ENCODE peak calls at places on chromosomes 3 and 15, in ten cellular contexts. Q is transverse colon, T is fibroblast of lung, I is colonic mucosa, M is neuronal stem cell, A is tibial artery, U is H7, C is mammary epithelial cell, H is bronchial epithelial cell, N is upper lobe of left lung. P is an unnamed sample. For H3K27me3, the result is how much of the 10 kb centered on the place peaks cover.

GRCh38 chr3:177596822-177597271 is 399.6 kb upstream of the TBL1XR1 start:
- DNase-seq in Q (no peak), T (peak), I (no peak), M (no peak), A (no peak), U (no peak), C (peak), H (peak), N (no peak), P (no peak)

GRCh38 chr3:52128118-52128683 is 26.0 kb downstream of the POC1A start:
- DNase-seq in Q (no peak), T (peak), I (no peak), M (no peak), A (no peak), U (peak), C (peak), H (peak), N (no peak), P (peak)

GRCh38 chr3:184715943-184716651 is 4.2 kb upstream of the MAGEF1 start:
- DNase-seq in Q (no peak), T (peak), I (no peak), M (no peak), A (no peak), U (no peak), C (no peak), H (no peak), N (no peak), P (no peak)

GRCh38 chr3:46090161-46090591 is 62.9 kb upstream of the XCR1 start:
- DNase-seq in Q (no peak), T (no peak), I (no peak), M (no peak), A (no peak), U (no peak), C (peak), H (peak), N (no peak), P (no peak)

GRCh38 chr3:177597325-177598109 is 400.2 kb upstream of the TBL1XR1 start:
- DNase-seq in Q (no peak), T (peak), I (peak), M (no peak), A (peak), U (no peak), C (peak), H (peak), N (no peak), P (no peak)

GRCh38 chr3:142934128-142934896 is 29.2 kb downstream of the PAQR9 start:
- DNase-seq in Q (no peak), T (no peak), I (no peak), M (no peak), A (no peak), U (no peak), C (no peak), H (no peak), N (no peak), P (no peak)

GRCh38 chr3:94460914-94461313 is 398.1 kb downstream of the NSUN3 start:
- DNase-seq in Q (no peak), T (no peak), I (no peak), M (no peak), A (no peak), U (no peak), C (no peak), H (no peak), N (no peak), P (peak)

GRCh38 chr3:179961081-179962078 is 75.4 kb downstream of the PEX5L start:
- DNase-seq in Q (no peak), T (no peak), I (no peak), M (no peak), A (no peak), U (no peak), C (no peak), H (no peak), N (no peak), P (no peak)

GRCh38 chr15:78682013-78682651 is 41.1 kb upstream of the CHRNB4 start:
- DNase-seq in Q (no peak), T (no peak), I (no peak), M (no peak), A (no peak), U (no peak), C (no peak), H (no peak), N (no peak), P (no peak)

GRCh38 chr3:119600732-119601131 is 3.0 kb downstream of the PLA1A start:
- DNase-seq in Q (no peak), T (no peak), I (no peak), M (peak), A (no peak), U (peak), C (no peak), H (no peak), N (peak), P (no peak)

GRCh38 chr15:77009176-77009575 is 14.2 kb downstream of the PSTPIP1 start:
- DNase-seq in Q (no peak), T (no peak), I (no peak), M (no peak), A (no peak), U (no peak), C (no peak), H (no peak), N (no peak), P (no peak)

GRCh38 chr15:63086271-63086670 is 35.4 kb upstream of the LACTB start:
- DNase-seq in Q (no peak), T (peak), I (no peak), M (no peak), A (no peak), U (no peak), C (no peak), H (no peak), N (no peak), P (no peak)

GRCh38 chr3:72786668-72787067 is 61.6 kb downstream of the SHQ1 start:
- DNase-seq in Q (no peak), T (no peak), I (no peak), M (no peak), A (no peak), U (no peak), C (no peak), H (no peak), N (no peak), P (no peak)

GRCh38 chr3:172391592-172392302 is 56.5 kb downstream of the GHSR start:
- DNase-seq in Q (no peak), T (peak), I (no peak), M (no peak), A (no peak), U (no peak), C (peak), H (no peak), N (no peak), P (peak)

GRCh38 chr15:83320831-83321230 is 36.4 kb upstream of the BNC1 start:
- DNase-seq in Q (no peak), T (no peak), I (no peak), M (no peak), A (no peak), U (no peak), C (no peak), H (peak), N (no peak), P (no peak)

GRCh38 chr3:150407051-150407817 is 864 bp upstream of the TSC22D2 start:
- DNase-seq in Q (peak), T (peak), I (no peak), M (no peak), A (peak), U (no peak), C (no peak), H (no peak), N (no peak), P (no peak)

GRCh38 chr3:119894195-119894594 is 112.3 kb downstream of the NR1I2 start:
- DNase-seq in Q (no peak), T (no peak), I (no peak), M (no peak), A (no peak), U (no peak), C (no peak), H (no peak), N (no peak), P (no peak)

GRCh38 chr15:77015651-77016320 is 20.9 kb downstream of the PSTPIP1 start:
- DNase-seq in Q (no peak), T (no peak), I (no peak), M (no peak), A (no peak), U (peak), C (no peak), H (no peak), N (no peak), P (no peak)

DNA sequence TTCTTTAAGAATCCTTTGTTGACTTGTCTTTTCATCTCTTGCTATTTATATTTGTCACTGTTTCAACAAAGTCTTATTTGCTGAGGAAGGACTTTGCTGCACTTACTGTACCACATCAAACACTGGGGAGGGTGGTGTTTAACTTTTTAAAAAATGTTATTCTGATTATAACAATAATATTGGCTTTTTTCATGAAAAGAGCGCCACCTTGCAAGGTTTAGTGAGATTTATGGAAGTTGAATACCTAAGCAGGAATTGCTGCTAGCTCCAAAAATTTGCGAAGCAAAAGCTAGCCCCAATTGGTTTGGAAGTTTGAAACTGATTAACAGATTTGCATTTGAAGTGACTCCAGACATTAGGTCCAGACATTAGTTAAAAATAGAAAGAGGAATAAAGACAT is 6.7 kb downstream of the ZIC1 start:
- DNase-seq in Q (no peak), T (no peak), I (no peak), M (no peak), A (no peak), U (no peak), C (no peak), H (no peak), N (no peak), P (no peak)
- H3K27me3 ChIP-seq in Q (half or more), T (half or more), I (half or more), M (under half), A (under half), U (half or more), C (half or more), H (half or more), N (half or more), P (half or more)

GRCh38 chr3:159293493-159293892 is 491.6 kb downstream of the MFSD1 start:
- DNase-seq in Q (no peak), T (no peak), I (no peak), M (no peak), A (no peak), U (no peak), C (no peak), H (no peak), N (no peak), P (no peak)
- H3K27me3 ChIP-seq in Q (under half), T (under half), I (under half), M (under half), A (under half), U (under half), C (under half), H (under half), N (under half), P (under half)

DNA sequence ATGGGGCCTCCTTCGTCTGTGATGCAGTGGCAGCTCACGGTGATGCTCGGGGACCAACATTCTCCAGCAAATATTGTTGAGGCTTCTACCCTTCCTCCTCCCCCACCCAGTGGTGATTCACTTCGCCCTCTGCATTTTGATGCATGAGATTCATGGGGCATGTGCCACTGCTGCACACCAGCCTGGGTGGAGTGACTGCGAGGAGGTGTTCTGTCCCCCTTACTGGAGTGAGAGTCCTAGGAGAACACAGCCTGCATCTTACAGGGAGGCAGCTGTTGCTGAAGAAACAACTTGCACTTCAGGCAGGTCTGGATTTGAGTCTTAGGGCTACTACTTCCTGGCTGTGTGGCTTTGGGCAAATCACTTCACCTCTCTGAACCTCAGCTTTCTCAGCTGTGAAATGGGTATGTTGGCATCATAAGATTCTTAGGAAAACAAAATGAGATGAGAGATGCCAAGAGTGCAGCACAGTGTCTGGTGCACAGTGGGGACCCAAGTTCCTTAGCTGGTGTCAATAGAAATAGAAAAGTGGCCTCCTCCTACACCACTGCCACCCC is 10.2 kb upstream of the SKOR1 start:
- DNase-seq in Q (no peak), T (no peak), I (no peak), M (no peak), A (no peak), U (peak), C (no peak), H (no peak), N (no peak), P (no peak)
- H3K27me3 ChIP-seq in Q (under half), T (under half), I (under half), M (under half), A (under half), U (under half), C (under half), H (under half), N (under half), P (under half)

DNA sequence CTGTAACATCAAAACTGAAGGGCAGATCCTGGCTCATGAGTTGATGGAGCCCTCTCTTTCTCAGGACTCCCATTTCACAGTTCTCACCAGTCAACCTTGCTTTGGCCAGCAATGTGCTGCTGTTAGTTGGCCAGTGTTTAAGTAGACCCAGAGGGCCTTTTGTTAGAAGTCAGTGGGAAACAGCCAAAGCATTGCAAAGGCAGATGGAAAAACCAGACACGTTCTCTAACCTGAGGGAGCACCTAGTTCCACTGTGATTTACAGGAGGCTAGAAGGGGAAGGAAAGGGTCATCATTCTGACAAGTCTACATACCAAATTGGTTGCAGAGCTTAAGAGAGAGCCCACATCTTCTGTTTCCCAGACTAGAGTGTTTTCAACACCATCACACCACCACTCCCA is 196.4 kb downstream of the OPA1 start:
- DNase-seq in Q (no peak), T (no peak), I (no peak), M (no peak), A (no peak), U (no peak), C (no peak), H (no peak), N (no peak), P (no peak)
- H3K27me3 ChIP-seq in Q (under half), T (under half), I (under half), M (under half), A (under half), U (under half), C (under half), H (under half), N (under half), P (under half)

P was measured in NT2/D1.